ENCODE peak calls at places on chromosomes 7 and 10, in eight cellular contexts. K is B cell, J is hepatocyte, D is A549, G is GM12865, A is testis, Q is cardiac muscle cell, M is tibial nerve. T is an unnamed sample.

GRCh38 chr7:66016131-66016461 is 34.1 kb upstream of the GUSB start:
- DNase-seq in K (no peak), J (peak), D (no peak), G (no peak), A (no peak), Q (peak), M (no peak), T (peak)

GRCh38 chr10:13969118-13969791 is 361.5 kb downstream of the FRMD4A start:
- DNase-seq in K (no peak), J (no peak), D (no peak), G (no peak), A (no peak), Q (no peak), M (no peak), T (peak)

GRCh38 chr7:129574487-129574886 is 37.0 kb upstream of the NRF1 start:
- DNase-seq in K (no peak), J (no peak), D (no peak), G (no peak), A (no peak), Q (peak), M (peak), T (no peak)

GRCh38 chr7:121429803-121430202 is 33.7 kb upstream of the FAM3C start:
- DNase-seq in K (no peak), J (no peak), D (no peak), G (no peak), A (no peak), Q (no peak), M (no peak), T (no peak)

GRCh38 chr7:87876040-87876758 is at the start of the genes DBF4 and SLC25A40:
- DNase-seq in K (peak), J (peak), D (peak), G (peak), A (peak), Q (peak), M (peak), T (peak)

GRCh38 chr10:66719483-66719882 is 206.4 kb upstream of the LRRTM3 start:
- DNase-seq in K (no peak), J (no peak), D (no peak), G (no peak), A (no peak), Q (no peak), M (no peak), T (no peak)

GRCh38 chr10:27285093-27285492 is 44.5 kb upstream of the ACBD5 start:
- DNase-seq in K (no peak), J (peak), D (no peak), G (peak), A (peak), Q (peak), M (no peak), T (no peak)

GRCh38 chr10:117000580-117000979 is 4.4 kb downstream of the SHTN1 start:
- DNase-seq in K (no peak), J (no peak), D (no peak), G (no peak), A (no peak), Q (peak), M (no peak), T (no peak)

GRCh38 chr7:81470084-81470723 is 299.6 kb downstream of the HGF start:
- DNase-seq in K (no peak), J (peak), D (peak), G (peak), A (peak), Q (peak), M (peak), T (peak)

GRCh38 chr10:22554481-22555182 is 159.7 kb downstream of the PIP4K2A start:
- DNase-seq in K (no peak), J (peak), D (no peak), G (no peak), A (peak), Q (peak), M (peak), T (no peak)

GRCh38 chr7:20113423-20114027 is 103.7 kb downstream of the MACC1 start:
- DNase-seq in K (peak), J (no peak), D (no peak), G (peak), A (no peak), Q (no peak), M (no peak), T (no peak)

GRCh38 chr10:78354101-78354500 is 320.4 kb downstream of the RPS24 start:
- DNase-seq in K (no peak), J (no peak), D (no peak), G (no peak), A (no peak), Q (no peak), M (no peak), T (no peak)

GRCh38 chr7:85160223-85160622 is 26.6 kb downstream of the SEMA3D start:
- DNase-seq in K (no peak), J (no peak), D (no peak), G (peak), A (no peak), Q (no peak), M (no peak), T (peak)

GRCh38 chr10:121131426-121132277 is 280.5 kb downstream of the WDR11 start:
- DNase-seq in K (no peak), J (no peak), D (no peak), G (no peak), A (no peak), Q (no peak), M (no peak), T (no peak)

GRCh38 chr7:66313913-66314568 is 108.9 kb downstream of the TPST1 start:
- DNase-seq in K (no peak), J (no peak), D (no peak), G (no peak), A (no peak), Q (no peak), M (no peak), T (no peak)

GRCh38 chr10:98338318-98338717 is 70.3 kb upstream of the LOXL4 start:
- DNase-seq in K (no peak), J (no peak), D (no peak), G (no peak), A (no peak), Q (peak), M (peak), T (no peak)

GRCh38 chr10:99966306-99966705 is 43.4 kb downstream of the DNMBP start:
- DNase-seq in K (no peak), J (peak), D (peak), G (no peak), A (no peak), Q (peak), M (no peak), T (peak)

GRCh38 chr7:83410989-83411591 is 237.8 kb downstream of the SEMA3E start:
- DNase-seq in K (no peak), J (peak), D (peak), G (peak), A (peak), Q (peak), M (peak), T (peak)

GRCh38 chr10:126080879-126081331 is 184.5 kb downstream of the FANK1 start:
- DNase-seq in K (no peak), J (no peak), D (no peak), G (no peak), A (no peak), Q (peak), M (no peak), T (no peak)

GRCh38 chr7:92589056-92589455 is 1.1 kb downstream of the FAM133B start:
- DNase-seq in K (no peak), J (no peak), D (no peak), G (no peak), A (no peak), Q (no peak), M (no peak), T (peak)

GRCh38 chr7:109529712-109530111 is 960.0 kb downstream of the DNAJB9 start:
- DNase-seq in K (no peak), J (no peak), D (no peak), G (no peak), A (no peak), Q (no peak), M (no peak), T (no peak)

GRCh38 chr10:47364366-47364765 is 16.2 kb downstream of the RBP3 start:
- DNase-seq in K (no peak), J (no peak), D (no peak), G (no peak), A (no peak), Q (no peak), M (no peak), T (no peak)

GRCh38 chr7:140478361-140479061 is 794 bp downstream of the MKRN1 start:
- DNase-seq in K (peak), J (peak), D (peak), G (peak), A (peak), Q (peak), M (peak), T (peak)

GRCh38 chr10:130998046-130998435 is 313.5 kb downstream of the TCERG1L start:
- DNase-seq in K (no peak), J (no peak), D (no peak), G (no peak), A (no peak), Q (no peak), M (no peak), T (no peak)

GRCh38 chr10:30999084-30999712 is 32.5 kb downstream of the ZNF438 start:
- DNase-seq in K (no peak), J (peak), D (no peak), G (no peak), A (no peak), Q (peak), M (peak), T (no peak)

GRCh38 chr10:101444058-101444457 is 90.1 kb downstream of the BTRC start:
- DNase-seq in K (no peak), J (no peak), D (peak), G (peak), A (no peak), Q (peak), M (no peak), T (no peak)

GRCh38 chr10:11685787-11686218 is 56.4 kb upstream of the ECHDC3 start:
- DNase-seq in K (peak), J (peak), D (no peak), G (peak), A (peak), Q (peak), M (peak), T (peak)

GRCh38 chr10:116469437-116469836 is 41.8 kb downstream of the PNLIPRP3 start:
- DNase-seq in K (no peak), J (peak), D (no peak), G (no peak), A (no peak), Q (no peak), M (no peak), T (no peak)

GRCh38 chr7:83936056-83936703 is 258.4 kb downstream of the SEMA3A start:
- DNase-seq in K (no peak), J (peak), D (peak), G (peak), A (peak), Q (peak), M (peak), T (peak)

GRCh38 chr7:121057878-121058277 is 69.4 kb downstream of the CPED1 start:
- DNase-seq in K (no peak), J (no peak), D (no peak), G (no peak), A (no peak), Q (no peak), M (no peak), T (no peak)

GRCh38 chr7:43362652-43363428 is 220.1 kb upstream of the STK17A start:
- DNase-seq in K (no peak), J (peak), D (no peak), G (peak), A (no peak), Q (peak), M (peak), T (peak)

GRCh38 chr10:84308481-84309304 is 19.7 kb upstream of the CCSER2 start:
- DNase-seq in K (no peak), J (no peak), D (no peak), G (peak), A (no peak), Q (peak), M (peak), T (no peak)

GRCh38 chr10:122298598-122299301 is 27.7 kb downstream of the BTBD16 start:
- DNase-seq in K (peak), J (peak), D (peak), G (peak), A (peak), Q (peak), M (peak), T (peak)

GRCh38 chr7:119545118-119545517 is 727.9 kb upstream of the KCND2 start:
- DNase-seq in K (no peak), J (peak), D (no peak), G (no peak), A (no peak), Q (peak), M (no peak), T (peak)

GRCh38 chr10:119541459-119542356 is 811 bp downstream of the RGS10 start:
- DNase-seq in K (peak), J (no peak), D (no peak), G (peak), A (no peak), Q (peak), M (no peak), T (no peak)

GRCh38 chr7:127239814-127240213 is 12.9 kb downstream of the GRM8 start:
- DNase-seq in K (no peak), J (no peak), D (no peak), G (peak), A (no peak), Q (no peak), M (no peak), T (no peak)
- TF ChIP-seq CTCF in K (no peak), J (no peak), D (no peak), G (peak), A (peak), Q (no peak), M (no peak), T (no peak)

GRCh38 chr7:32206987-32207386 is 136.8 kb upstream of the PDE1C start:
- DNase-seq in K (no peak), J (peak), D (peak), G (no peak), A (peak), Q (peak), M (no peak), T (no peak)
- TF ChIP-seq CTCF in K (no peak), J (peak), D (peak), G (no peak), A (no peak), Q (peak), M (no peak), T (no peak)

GRCh38 chr10:9608592-9608991 is 1409.1 kb upstream of the CELF2 start:
- DNase-seq in K (no peak), J (peak), D (no peak), G (no peak), A (no peak), Q (peak), M (no peak), T (no peak)
- TF ChIP-seq CTCF in K (no peak), J (peak), D (no peak), G (peak), A (peak), Q (peak), M (no peak), T (peak)

GRCh38 chr10:110163192-110163773 is 44.1 kb upstream of the MXI1 start:
- DNase-seq in K (no peak), J (no peak), D (no peak), G (no peak), A (no peak), Q (no peak), M (no peak), T (no peak)

GRCh38 chr10:110165239-110165638 is 42.2 kb upstream of the MXI1 start:
- DNase-seq in K (no peak), J (no peak), D (no peak), G (no peak), A (peak), Q (no peak), M (no peak), T (no peak)

GRCh38 chr10:110165867-110166266 is 41.5 kb upstream of the MXI1 start:
- DNase-seq in K (no peak), J (no peak), D (no peak), G (no peak), A (peak), Q (no peak), M (no peak), T (no peak)

GRCh38 chr10:110163841-110164240 is 43.6 kb upstream of the MXI1 start:
- DNase-seq in K (no peak), J (no peak), D (no peak), G (no peak), A (no peak), Q (no peak), M (no peak), T (no peak)

GRCh38 chr10:110162749-110163148 is 44.7 kb upstream of the MXI1 start:
- DNase-seq in K (no peak), J (no peak), D (no peak), G (no peak), A (peak), Q (no peak), M (no peak), T (no peak)
- TF ChIP-seq CTCF in K (no peak), J (no peak), D (no peak), G (peak), A (no peak), Q (no peak), M (no peak), T (no peak)

DNA sequence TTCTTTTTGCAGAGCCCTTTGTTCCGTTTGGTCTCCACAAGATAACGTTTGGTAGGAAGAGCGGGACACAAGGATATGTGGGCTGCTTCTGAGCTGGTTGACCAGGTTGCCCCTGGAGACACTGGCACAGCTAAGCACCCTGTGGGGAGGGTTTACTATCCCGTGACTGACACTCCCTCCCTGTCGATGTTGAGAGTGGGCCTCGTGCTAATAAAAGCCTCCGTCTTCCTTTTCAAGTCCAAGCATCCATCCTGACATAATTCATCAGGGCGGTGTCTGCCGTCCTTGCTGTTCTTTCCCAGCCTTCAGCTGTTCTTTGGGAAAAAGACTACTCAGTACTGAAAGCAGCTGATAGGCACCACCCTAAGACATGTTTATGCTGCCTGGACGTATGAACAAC is 49.6 kb downstream of the SHH start:
- DNase-seq in K (no peak), J (no peak), D (no peak), G (no peak), A (no peak), Q (no peak), M (no peak), T (no peak)
- TF ChIP-seq CTCF in K (no peak), J (no peak), D (no peak), G (no peak), A (no peak), Q (no peak), M (no peak), T (no peak)

GRCh38 chr7:36047254-36047653 is 105.8 kb upstream of the EEPD1 start:
- DNase-seq in K (no peak), J (no peak), D (no peak), G (no peak), A (no peak), Q (peak), M (no peak), T (no peak)
- TF ChIP-seq CTCF in K (no peak), J (peak), D (no peak), G (peak), A (no peak), Q (peak), M (no peak), T (no peak)

GRCh38 chr7:131098527-131098926 is 229.1 kb upstream of the MKLN1 start:
- DNase-seq in K (no peak), J (no peak), D (no peak), G (no peak), A (no peak), Q (no peak), M (no peak), T (no peak)

GRCh38 chr7:131094685-131095084 is 233.0 kb upstream of the MKLN1 start:
- DNase-seq in K (no peak), J (no peak), D (no peak), G (no peak), A (no peak), Q (no peak), M (no peak), T (no peak)

GRCh38 chr7:131097662-131098376 is 229.9 kb upstream of the MKLN1 start:
- DNase-seq in K (no peak), J (no peak), D (no peak), G (peak), A (no peak), Q (no peak), M (no peak), T (no peak)

GRCh38 chr7:131095346-131095745 is 232.3 kb upstream of the MKLN1 start:
- DNase-seq in K (no peak), J (no peak), D (no peak), G (no peak), A (no peak), Q (peak), M (no peak), T (no peak)

DNA sequence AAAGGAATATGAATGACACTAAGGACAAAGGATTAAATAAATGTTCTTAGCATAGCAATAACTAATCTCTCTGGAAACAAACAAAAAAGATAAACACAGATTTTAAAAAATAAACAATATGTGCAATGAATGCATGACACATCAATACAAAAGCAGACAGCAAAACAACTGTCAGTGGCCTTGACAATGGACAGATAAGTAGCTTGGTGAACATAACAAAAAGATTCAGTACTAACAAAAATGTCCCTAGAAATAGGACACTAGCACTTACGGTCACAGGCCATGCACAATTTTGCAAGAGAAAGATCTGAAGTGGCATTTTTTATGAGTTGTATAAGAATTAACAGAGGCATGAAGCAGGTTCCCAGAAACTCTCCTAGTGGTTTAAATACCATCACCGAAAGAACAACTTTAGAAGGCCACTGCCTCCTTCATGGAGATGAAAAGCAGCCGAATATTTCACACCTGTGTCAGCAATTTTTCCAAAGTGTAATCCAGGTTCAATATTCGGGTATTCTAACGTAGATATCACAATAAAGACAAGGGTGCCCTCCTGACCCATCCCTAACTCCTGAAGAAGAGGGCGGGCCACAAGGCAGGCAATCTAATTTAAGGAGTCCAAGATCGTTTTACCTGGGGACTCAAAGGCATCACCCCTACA is 231.3 kb upstream of the MKLN1 start:
- DNase-seq in K (no peak), J (no peak), D (no peak), G (no peak), A (no peak), Q (no peak), M (no peak), T (no peak)
- TF ChIP-seq CTCF in K (no peak), J (no peak), D (no peak), G (no peak), A (no peak), Q (no peak), M (no peak), T (no peak)

GRCh38 chr7:16668978-16669377 is 23.0 kb downstream of the BZW2 start:
- DNase-seq in K (no peak), J (no peak), D (no peak), G (no peak), A (no peak), Q (peak), M (no peak), T (no peak)

GRCh38 chr7:16669581-16669980 is 23.6 kb downstream of the BZW2 start:
- DNase-seq in K (no peak), J (no peak), D (no peak), G (no peak), A (no peak), Q (peak), M (no peak), T (peak)

GRCh38 chr7:16670021-16670420 is 24.0 kb downstream of the BZW2 start:
- DNase-seq in K (no peak), J (no peak), D (no peak), G (no peak), A (no peak), Q (peak), M (no peak), T (no peak)

GRCh38 chr7:16667355-16667754 is 21.4 kb downstream of the BZW2 start:
- DNase-seq in K (no peak), J (no peak), D (no peak), G (no peak), A (no peak), Q (no peak), M (no peak), T (no peak)

GRCh38 chr7:16668049-16668858 is 22.3 kb downstream of the BZW2 start:
- DNase-seq in K (no peak), J (peak), D (peak), G (no peak), A (peak), Q (peak), M (peak), T (peak)
- TF ChIP-seq CTCF in K (no peak), J (no peak), D (no peak), G (no peak), A (no peak), Q (no peak), M (no peak), T (peak)

GRCh38 chr7:8217200-8218068 is 44.5 kb downstream of the ICA1 start:
- DNase-seq in K (peak), J (peak), D (peak), G (peak), A (no peak), Q (peak), M (peak), T (peak)
- TF ChIP-seq CTCF in K (peak), J (peak), D (peak), G (peak), A (peak), Q (peak), M (peak), T (peak)

GRCh38 chr7:104096683-104097082 is 107.2 kb upstream of the RELN start:
- DNase-seq in K (no peak), J (peak), D (peak), G (peak), A (no peak), Q (peak), M (no peak), T (no peak)
- TF ChIP-seq CTCF in K (no peak), J (no peak), D (no peak), G (peak), A (no peak), Q (peak), M (no peak), T (no peak)

T was measured in RWPE1.